ENCODE peak calls at places on chromosomes 16 and 17, in four cellular contexts. S is tibial nerve, Y is NT2/D1, G is GM04503. I is an unnamed sample.

GRCh38 chr16:70428178-70428998 is 10.5 kb downstream of the ST3GAL2 start:
- DNase-seq in S (peak; percentile 65), Y (peak; percentile 59), G (peak; percentile 81), I (peak; percentile 83)

GRCh38 chr17:63991611-63992010 is 6.5 kb upstream of the PRR29 start:
- DNase-seq in S (no peak), Y (no peak), G (no peak), I (no peak)

GRCh38 chr16:54657058-54657708 is 273.5 kb upstream of the IRX5 start:
- DNase-seq in S (no peak), Y (no peak), G (no peak), I (no peak)

GRCh38 chr17:16987830-16988601 is 16.1 kb upstream of the TNFRSF13B start:
- DNase-seq in S (peak; percentile 50), Y (peak; percentile 23), G (peak; percentile 52), I (peak; percentile 44)

GRCh38 chr17:40848583-40849235 is 18.3 kb downstream of the KRT12 start:
- DNase-seq in S (no peak), Y (no peak), G (no peak), I (no peak)

GRCh38 chr17:42342242-42343008 is 45.8 kb downstream of the STAT3 start:
- DNase-seq in S (no peak), Y (no peak), G (no peak), I (peak; percentile 23)

GRCh38 chr16:81263470-81264200 is 25.1 kb downstream of the BCO1 start:
- DNase-seq in S (peak; percentile 14), Y (no peak), G (no peak), I (no peak)

GRCh38 chr17:73342549-73343167 is 30.9 kb upstream of the CDC42EP4 start:
- DNase-seq in S (no peak), Y (no peak), G (no peak), I (no peak)

GRCh38 chr17:7914771-7915610 is 1.1 kb downstream of the RNF227 start:
- DNase-seq in S (peak; percentile 52), Y (no peak), G (no peak), I (no peak)

GRCh38 chr16:48862087-48862532 is 252.1 kb upstream of the N4BP1 start:
- DNase-seq in S (no peak), Y (peak; percentile 61), G (peak; percentile 75), I (no peak)

GRCh38 chr17:29133146-29133713 is 47.0 kb downstream of the MYO18A start:
- DNase-seq in S (no peak), Y (no peak), G (no peak), I (no peak)

GRCh38 chr17:7439462-7440112 is at the start of gene FGF11:
- DNase-seq in S (no peak), Y (no peak), G (no peak), I (no peak)

GRCh38 chr17:29369831-29370735 is 20.1 kb upstream of the TAOK1 start:
- DNase-seq in S (peak; percentile 60), Y (no peak), G (peak; percentile 62), I (peak; percentile 56)

GRCh38 chr16:85293899-85294642 is 181.8 kb upstream of the CIBAR2 start:
- DNase-seq in S (no peak), Y (no peak), G (no peak), I (no peak)

GRCh38 chr17:61556224-61557188 is 34.5 kb downstream of the NACA2 start:
- DNase-seq in S (no peak), Y (no peak), G (no peak), I (no peak)

GRCh38 chr16:10600792-10601443 is 20.5 kb upstream of the EMP2 start:
- DNase-seq in S (no peak), Y (no peak), G (no peak), I (no peak)

GRCh38 chr17:66781135-66781534 is 53.8 kb upstream of the CACNG5 start:
- DNase-seq in S (no peak), Y (no peak), G (no peak), I (no peak)

I was measured in non-pigmented ciliary epithelial cell.